ENCODE peak calls at places on chromosome 1, in seven cellular contexts. One of them, this sample, is unnamed.

GRCh38 chr1:205689479-205689878 is 9.2 kb upstream of the SLC45A3 start:
- DNase-seq in GM23248: no peak
- DNase-seq in SJSA1: no peak
- DNase-seq in psoas muscle: no peak
- DNase-seq in hepatocyte: no peak
- DNase-seq in IMR-90: no peak
- DNase-seq in pancreas: no peak
- DNase-seq in this sample: no peak

GRCh38 chr1:143611159-143611558 is 360.6 kb downstream of the FAM72C start:
- DNase-seq in GM23248: peak; percentile 7
- DNase-seq in SJSA1: no peak
- DNase-seq in psoas muscle: no peak
- DNase-seq in hepatocyte: no peak
- DNase-seq in IMR-90: peak; percentile 1
- DNase-seq in pancreas: no peak
- DNase-seq in this sample: no peak

GRCh38 chr1:45623972-45624371 is at the start of gene CCDC17:
- DNase-seq in GM23248: peak; percentile 38
- DNase-seq in SJSA1: no peak
- DNase-seq in psoas muscle: no peak
- DNase-seq in hepatocyte: no peak
- DNase-seq in IMR-90: no peak
- DNase-seq in pancreas: no peak
- DNase-seq in this sample: no peak

GRCh38 chr1:66475940-66476339 is 58.0 kb upstream of the SGIP1 start:
- DNase-seq in GM23248: no peak
- DNase-seq in SJSA1: no peak
- DNase-seq in psoas muscle: no peak
- DNase-seq in hepatocyte: no peak
- DNase-seq in IMR-90: no peak
- DNase-seq in pancreas: no peak
- DNase-seq in this sample: no peak

GRCh38 chr1:21891621-21892479 is 45.3 kb downstream of the HSPG2 start:
- DNase-seq in GM23248: no peak
- DNase-seq in SJSA1: no peak
- DNase-seq in psoas muscle: no peak
- DNase-seq in hepatocyte: no peak
- DNase-seq in IMR-90: no peak
- DNase-seq in pancreas: no peak
- DNase-seq in this sample: no peak

GRCh38 chr1:243461700-243462099 is 205.9 kb downstream of the SDCCAG8 start:
- DNase-seq in GM23248: no peak
- DNase-seq in SJSA1: no peak
- DNase-seq in psoas muscle: no peak
- DNase-seq in hepatocyte: no peak
- DNase-seq in IMR-90: no peak
- DNase-seq in pancreas: no peak
- DNase-seq in this sample: no peak

GRCh38 chr1:184289825-184290550 is 96.8 kb upstream of the C1orf21 start:
- DNase-seq in GM23248: no peak
- DNase-seq in SJSA1: no peak
- DNase-seq in psoas muscle: no peak
- DNase-seq in hepatocyte: no peak
- DNase-seq in IMR-90: no peak
- DNase-seq in pancreas: no peak
- DNase-seq in this sample: no peak

GRCh38 chr1:229762891-229763290 is 136.8 kb downstream of the URB2 start:
- DNase-seq in GM23248: no peak
- DNase-seq in SJSA1: no peak
- DNase-seq in psoas muscle: no peak
- DNase-seq in hepatocyte: no peak
- DNase-seq in IMR-90: no peak
- DNase-seq in pancreas: no peak
- DNase-seq in this sample: no peak

GRCh38 chr1:27868556-27868931 is 3.8 kb upstream of the THEMIS2 start:
- DNase-seq in GM23248: no peak
- DNase-seq in SJSA1: no peak
- DNase-seq in psoas muscle: no peak
- DNase-seq in hepatocyte: no peak
- DNase-seq in IMR-90: no peak
- DNase-seq in pancreas: no peak
- DNase-seq in this sample: no peak

GRCh38 chr1:45787905-45788304 is 15.5 kb upstream of the MAST2 start:
- DNase-seq in GM23248: no peak
- DNase-seq in SJSA1: no peak
- DNase-seq in psoas muscle: no peak
- DNase-seq in hepatocyte: no peak
- DNase-seq in IMR-90: no peak
- DNase-seq in pancreas: no peak
- DNase-seq in this sample: no peak

GRCh38 chr1:32128479-32128878 is 20.6 kb downstream of the KPNA6 start:
- DNase-seq in GM23248: no peak
- DNase-seq in SJSA1: no peak
- DNase-seq in psoas muscle: no peak
- DNase-seq in hepatocyte: no peak
- DNase-seq in IMR-90: no peak
- DNase-seq in pancreas: no peak
- DNase-seq in this sample: no peak

GRCh38 chr1:109331113-109331512 is 24.3 kb upstream of the MYBPHL start:
- DNase-seq in GM23248: peak; percentile 14
- DNase-seq in SJSA1: no peak
- DNase-seq in psoas muscle: no peak
- DNase-seq in hepatocyte: no peak
- DNase-seq in IMR-90: no peak
- DNase-seq in pancreas: no peak
- DNase-seq in this sample: no peak
- H3K36me3 ChIP-seq in GM23248: no peaks in the 10 kb centered on the region
- H3K36me3 ChIP-seq in SJSA1: peaks cover 20% of the 10 kb centered on the region
- H3K36me3 ChIP-seq in psoas muscle: peaks cover 99% of the 10 kb centered on the region
- H3K36me3 ChIP-seq in hepatocyte: no peaks in the 10 kb centered on the region
- H3K36me3 ChIP-seq in IMR-90: peaks cover 25% of the 10 kb centered on the region
- H3K36me3 ChIP-seq in pancreas: peaks cover 10% of the 10 kb centered on the region
- H3K36me3 ChIP-seq in this sample: no peaks in the 10 kb centered on the region

GRCh38 chr1:200867018-200867811 is 5.6 kb upstream of the GPR25 start:
- DNase-seq in GM23248: no peak
- DNase-seq in SJSA1: peak; percentile 42
- DNase-seq in psoas muscle: no peak
- DNase-seq in hepatocyte: no peak
- DNase-seq in IMR-90: peak; percentile 61
- DNase-seq in pancreas: no peak
- DNase-seq in this sample: no peak

GRCh38 chr1:200869376-200869752 is 3.4 kb upstream of the GPR25 start:
- DNase-seq in GM23248: no peak
- DNase-seq in SJSA1: no peak
- DNase-seq in psoas muscle: no peak
- DNase-seq in hepatocyte: no peak
- DNase-seq in IMR-90: no peak
- DNase-seq in pancreas: no peak
- DNase-seq in this sample: no peak

GRCh38 chr1:200872446-200873115 is at the start of gene GPR25:
- DNase-seq in GM23248: no peak
- DNase-seq in SJSA1: no peak
- DNase-seq in psoas muscle: no peak
- DNase-seq in hepatocyte: no peak
- DNase-seq in IMR-90: no peak
- DNase-seq in pancreas: no peak
- DNase-seq in this sample: no peak

GRCh38 chr1:200873116-200873670 is 412 bp downstream of the GPR25 start:
- DNase-seq in GM23248: peak; percentile 23
- DNase-seq in SJSA1: no peak
- DNase-seq in psoas muscle: no peak
- DNase-seq in hepatocyte: no peak
- DNase-seq in IMR-90: no peak
- DNase-seq in pancreas: no peak
- DNase-seq in this sample: no peak

GRCh38 chr1:200869753-200870391 is 2.9 kb upstream of the GPR25 start:
- DNase-seq in GM23248: no peak
- DNase-seq in SJSA1: no peak
- DNase-seq in psoas muscle: no peak
- DNase-seq in hepatocyte: no peak
- DNase-seq in IMR-90: no peak
- DNase-seq in pancreas: no peak
- DNase-seq in this sample: peak; percentile 49
- H3K27ac ChIP-seq in GM23248: no peak overlapping the region
- H3K27ac ChIP-seq in SJSA1: no peak overlapping the region
- H3K27ac ChIP-seq in psoas muscle: no peak overlapping the region
- H3K27ac ChIP-seq in hepatocyte: no peak overlapping the region
- H3K27ac ChIP-seq in IMR-90: no peak overlapping the region
- H3K27ac ChIP-seq in pancreas: no peak overlapping the region
- H3K27ac ChIP-seq in this sample: peak overlapping the region; percentile 50

DNA sequence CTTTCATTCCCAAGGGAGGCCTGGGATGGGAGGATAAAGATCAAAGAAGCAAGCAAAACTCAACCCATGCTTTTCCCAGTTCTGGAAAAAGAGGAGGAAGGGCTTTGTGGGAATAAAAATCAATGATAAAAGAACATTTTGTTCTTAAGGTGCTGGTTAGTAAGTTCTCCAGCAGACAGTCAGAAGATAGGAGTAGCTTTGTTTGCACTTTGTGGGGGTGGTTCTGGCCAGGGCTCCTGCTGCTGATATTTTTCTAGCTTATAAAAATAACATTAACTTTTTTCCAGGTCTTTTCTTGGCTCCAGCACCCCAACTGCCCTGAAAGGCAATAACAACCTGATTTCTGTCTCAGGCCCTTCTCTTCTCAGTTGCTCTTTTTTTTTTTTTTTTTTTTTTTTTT is 220.0 kb downstream of the FGGY start:
- DNase-seq in GM23248: no peak
- DNase-seq in SJSA1: no peak
- DNase-seq in psoas muscle: no peak
- DNase-seq in hepatocyte: no peak
- DNase-seq in IMR-90: no peak
- DNase-seq in pancreas: no peak
- DNase-seq in this sample: no peak
- H3K36me3 ChIP-seq in GM23248: peaks cover 5% of the 10 kb centered on the region
- H3K36me3 ChIP-seq in SJSA1: no peaks in the 10 kb centered on the region
- H3K36me3 ChIP-seq in psoas muscle: peaks cover 11% of the 10 kb centered on the region
- H3K36me3 ChIP-seq in hepatocyte: no peaks in the 10 kb centered on the region
- H3K36me3 ChIP-seq in IMR-90: no peaks in the 10 kb centered on the region
- H3K36me3 ChIP-seq in pancreas: no peaks in the 10 kb centered on the region
- H3K36me3 ChIP-seq in this sample: no peaks in the 10 kb centered on the region

GRCh38 chr1:182795563-182796228 is 6.1 kb downstream of the NPL start:
- DNase-seq in GM23248: no peak
- DNase-seq in SJSA1: no peak
- DNase-seq in psoas muscle: no peak
- DNase-seq in hepatocyte: peak; percentile 28
- DNase-seq in IMR-90: no peak
- DNase-seq in pancreas: no peak
- DNase-seq in this sample: no peak
- H3K27ac ChIP-seq in GM23248: no peak overlapping the region
- H3K27ac ChIP-seq in SJSA1: no peak overlapping the region
- H3K27ac ChIP-seq in psoas muscle: no peak overlapping the region
- H3K27ac ChIP-seq in hepatocyte: peak overlapping the region; percentile 31
- H3K27ac ChIP-seq in IMR-90: no peak overlapping the region
- H3K27ac ChIP-seq in pancreas: no peak overlapping the region
- H3K27ac ChIP-seq in this sample: no peak overlapping the region

GRCh38 chr1:114116086-114116485 is 37.6 kb downstream of the SYT6 start:
- DNase-seq in GM23248: no peak
- DNase-seq in SJSA1: no peak
- DNase-seq in psoas muscle: no peak
- DNase-seq in hepatocyte: no peak
- DNase-seq in IMR-90: no peak
- DNase-seq in pancreas: no peak
- DNase-seq in this sample: no peak
- H3K36me3 ChIP-seq in GM23248: no peaks in the 10 kb centered on the region
- H3K36me3 ChIP-seq in SJSA1: no peaks in the 10 kb centered on the region
- H3K36me3 ChIP-seq in psoas muscle: no peaks in the 10 kb centered on the region
- H3K36me3 ChIP-seq in hepatocyte: no peaks in the 10 kb centered on the region
- H3K36me3 ChIP-seq in IMR-90: no peaks in the 10 kb centered on the region
- H3K36me3 ChIP-seq in pancreas: no peaks in the 10 kb centered on the region
- H3K36me3 ChIP-seq in this sample: no peaks in the 10 kb centered on the region

GRCh38 chr1:234186037-234186688 is 187.1 kb upstream of the COA6 start:
- DNase-seq in GM23248: peak; percentile 54
- DNase-seq in SJSA1: no peak
- DNase-seq in psoas muscle: no peak
- DNase-seq in hepatocyte: peak; percentile 44
- DNase-seq in IMR-90: peak; percentile 42
- DNase-seq in pancreas: no peak
- DNase-seq in this sample: no peak

GRCh38 chr1:234188454-234188792 is 184.8 kb upstream of the COA6 start:
- DNase-seq in GM23248: no peak
- DNase-seq in SJSA1: no peak
- DNase-seq in psoas muscle: no peak
- DNase-seq in hepatocyte: no peak
- DNase-seq in IMR-90: no peak
- DNase-seq in pancreas: no peak
- DNase-seq in this sample: no peak

GRCh38 chr1:234185438-234185837 is 187.8 kb upstream of the COA6 start:
- DNase-seq in GM23248: no peak
- DNase-seq in SJSA1: no peak
- DNase-seq in psoas muscle: no peak
- DNase-seq in hepatocyte: no peak
- DNase-seq in IMR-90: no peak
- DNase-seq in pancreas: no peak
- DNase-seq in this sample: no peak
- H3K27ac ChIP-seq in GM23248: no peak overlapping the region
- H3K27ac ChIP-seq in SJSA1: no peak overlapping the region
- H3K27ac ChIP-seq in psoas muscle: no peak overlapping the region
- H3K27ac ChIP-seq in hepatocyte: no peak overlapping the region
- H3K27ac ChIP-seq in IMR-90: no peak overlapping the region
- H3K27ac ChIP-seq in pancreas: no peak overlapping the region
- H3K27ac ChIP-seq in this sample: no peak overlapping the region

DNA sequence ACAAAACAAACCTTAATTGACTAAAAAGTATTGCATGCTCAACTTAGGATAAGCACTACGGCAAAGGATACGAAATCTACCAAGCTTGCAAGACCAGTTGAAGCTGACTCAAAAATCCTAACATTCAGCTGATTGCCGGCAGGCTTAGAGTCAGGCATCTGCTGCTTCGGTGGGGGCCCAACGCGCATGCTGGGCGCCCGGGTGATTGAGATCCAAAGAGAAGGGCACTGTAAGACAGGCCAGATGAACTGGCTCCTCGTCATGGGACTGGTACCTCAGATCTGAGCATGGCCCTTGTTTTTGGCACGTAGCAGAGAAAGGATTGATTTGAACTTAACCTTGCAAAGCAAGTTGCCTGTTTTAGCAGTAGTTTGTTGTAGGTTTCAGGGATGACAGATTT is 86.6 kb downstream of the PRDM2 start:
- DNase-seq in GM23248: no peak
- DNase-seq in SJSA1: no peak
- DNase-seq in psoas muscle: no peak
- DNase-seq in hepatocyte: no peak
- DNase-seq in IMR-90: no peak
- DNase-seq in pancreas: no peak
- DNase-seq in this sample: no peak
- H3K36me3 ChIP-seq in GM23248: peaks cover 17% of the 10 kb centered on the region
- H3K36me3 ChIP-seq in SJSA1: peaks cover 81% of the 10 kb centered on the region
- H3K36me3 ChIP-seq in psoas muscle: peaks cover 46% of the 10 kb centered on the region
- H3K36me3 ChIP-seq in hepatocyte: no peaks in the 10 kb centered on the region
- H3K36me3 ChIP-seq in IMR-90: peaks cover 15% of the 10 kb centered on the region
- H3K36me3 ChIP-seq in pancreas: peaks cover 7% of the 10 kb centered on the region
- H3K36me3 ChIP-seq in this sample: peaks cover 45% of the 10 kb centered on the region